ENCODE peak calls at places on chromosomes 5 and 9, in five cellular contexts. One of them, this sample, is unnamed.
A peak's percentile ranks its signal among the peaks of the same experiment; 100 is the strongest.

GRCh38 chr5:2700876-2701275 is 50.6 kb downstream of the IRX2 start:
- DNase-seq in neuronal stem cell: no peak
- DNase-seq in HepG2: no peak
- DNase-seq in astrocyte: no peak
- DNase-seq in GM23248: no peak
- DNase-seq in this sample: no peak

GRCh38 chr5:133799556-133799955 is 168.9 kb downstream of the C5orf15 start:
- DNase-seq in neuronal stem cell: no peak
- DNase-seq in HepG2: no peak
- DNase-seq in astrocyte: no peak
- DNase-seq in GM23248: no peak
- DNase-seq in this sample: no peak

GRCh38 chr9:7284517-7284916 is 515.1 kb downstream of the DMAC1 start:
- DNase-seq in neuronal stem cell: no peak
- DNase-seq in HepG2: no peak
- DNase-seq in astrocyte: no peak
- DNase-seq in GM23248: no peak
- DNase-seq in this sample: no peak

GRCh38 chr9:38432922-38433510 is 8.8 kb upstream of the IGFBPL1 start:
- DNase-seq in neuronal stem cell: no peak
- DNase-seq in HepG2: peak; percentile 43
- DNase-seq in astrocyte: peak; percentile 22
- DNase-seq in GM23248: peak; percentile 51
- DNase-seq in this sample: peak; percentile 23

GRCh38 chr5:138241688-138242547 is 28.8 kb upstream of the CDC23 start:
- DNase-seq in neuronal stem cell: peak; percentile 39
- DNase-seq in HepG2: peak; percentile 15
- DNase-seq in astrocyte: peak; percentile 11
- DNase-seq in GM23248: peak; percentile 57
- DNase-seq in this sample: no peak

GRCh38 chr9:109198736-109199384 is 31.8 kb upstream of the FRRS1L start:
- DNase-seq in neuronal stem cell: no peak
- DNase-seq in HepG2: no peak
- DNase-seq in astrocyte: no peak
- DNase-seq in GM23248: no peak
- DNase-seq in this sample: no peak

GRCh38 chr9:91151014-91151740 is 210.5 kb downstream of the AUH start:
- DNase-seq in neuronal stem cell: no peak
- DNase-seq in HepG2: no peak
- DNase-seq in astrocyte: peak; percentile 96
- DNase-seq in GM23248: peak; percentile 79
- DNase-seq in this sample: peak; percentile 48

GRCh38 chr5:142981475-142981874 is 211.3 kb downstream of the ARHGAP26 start:
- DNase-seq in neuronal stem cell: no peak
- DNase-seq in HepG2: no peak
- DNase-seq in astrocyte: no peak
- DNase-seq in GM23248: peak; percentile 33
- DNase-seq in this sample: no peak

GRCh38 chr9:35856882-35857281 is 13.3 kb downstream of the OR13J1 start:
- DNase-seq in neuronal stem cell: no peak
- DNase-seq in HepG2: no peak
- DNase-seq in astrocyte: no peak
- DNase-seq in GM23248: no peak
- DNase-seq in this sample: no peak

GRCh38 chr5:123673107-123673506 is 161.1 kb downstream of the CSNK1G3 start:
- DNase-seq in neuronal stem cell: no peak
- DNase-seq in HepG2: peak; percentile 9
- DNase-seq in astrocyte: no peak
- DNase-seq in GM23248: peak; percentile 1
- DNase-seq in this sample: no peak

GRCh38 chr5:51517854-51518253 is 134.6 kb downstream of the ISL1 start:
- DNase-seq in neuronal stem cell: no peak
- DNase-seq in HepG2: no peak
- DNase-seq in astrocyte: no peak
- DNase-seq in GM23248: no peak
- DNase-seq in this sample: no peak

GRCh38 chr5:37906416-37906815 is 66.6 kb upstream of the GDNF start:
- DNase-seq in neuronal stem cell: no peak
- DNase-seq in HepG2: no peak
- DNase-seq in astrocyte: no peak
- DNase-seq in GM23248: no peak
- DNase-seq in this sample: no peak

GRCh38 chr5:153276151-153276550 is 214.3 kb upstream of the GRIA1 start:
- DNase-seq in neuronal stem cell: peak; percentile 74
- DNase-seq in HepG2: peak; percentile 2
- DNase-seq in astrocyte: peak; percentile 16
- DNase-seq in GM23248: peak; percentile 48
- DNase-seq in this sample: peak; percentile 55

GRCh38 chr5:321726-322251 is 275 bp downstream of the AHRR start:
- DNase-seq in neuronal stem cell: no peak
- DNase-seq in HepG2: no peak
- DNase-seq in astrocyte: no peak
- DNase-seq in GM23248: peak; percentile 47
- DNase-seq in this sample: no peak

GRCh38 chr5:36492998-36493655 is 113.3 kb upstream of the SLC1A3 start:
- DNase-seq in neuronal stem cell: no peak
- DNase-seq in HepG2: no peak
- DNase-seq in astrocyte: peak; percentile 78
- DNase-seq in GM23248: peak; percentile 46
- DNase-seq in this sample: no peak

GRCh38 chr9:10265102-10265708 is 347.6 kb downstream of the PTPRD start:
- DNase-seq in neuronal stem cell: no peak
- DNase-seq in HepG2: no peak
- DNase-seq in astrocyte: peak; percentile 84
- DNase-seq in GM23248: peak; percentile 33
- DNase-seq in this sample: no peak

GRCh38 chr9:132513416-132513815 is 69.0 kb upstream of the BARHL1 start:
- DNase-seq in neuronal stem cell: no peak
- DNase-seq in HepG2: no peak
- DNase-seq in astrocyte: no peak
- DNase-seq in GM23248: no peak
- DNase-seq in this sample: no peak

GRCh38 chr9:132514821-132515220 is 67.6 kb upstream of the BARHL1 start:
- DNase-seq in neuronal stem cell: no peak
- DNase-seq in HepG2: no peak
- DNase-seq in astrocyte: no peak
- DNase-seq in GM23248: no peak
- DNase-seq in this sample: no peak

GRCh38 chr9:132516301-132516700 is 66.1 kb upstream of the BARHL1 start:
- DNase-seq in neuronal stem cell: no peak
- DNase-seq in HepG2: no peak
- DNase-seq in astrocyte: no peak
- DNase-seq in GM23248: no peak
- DNase-seq in this sample: no peak

GRCh38 chr9:132516911-132517310 is 65.5 kb upstream of the BARHL1 start:
- DNase-seq in neuronal stem cell: no peak
- DNase-seq in HepG2: no peak
- DNase-seq in astrocyte: no peak
- DNase-seq in GM23248: no peak
- DNase-seq in this sample: no peak

DNA sequence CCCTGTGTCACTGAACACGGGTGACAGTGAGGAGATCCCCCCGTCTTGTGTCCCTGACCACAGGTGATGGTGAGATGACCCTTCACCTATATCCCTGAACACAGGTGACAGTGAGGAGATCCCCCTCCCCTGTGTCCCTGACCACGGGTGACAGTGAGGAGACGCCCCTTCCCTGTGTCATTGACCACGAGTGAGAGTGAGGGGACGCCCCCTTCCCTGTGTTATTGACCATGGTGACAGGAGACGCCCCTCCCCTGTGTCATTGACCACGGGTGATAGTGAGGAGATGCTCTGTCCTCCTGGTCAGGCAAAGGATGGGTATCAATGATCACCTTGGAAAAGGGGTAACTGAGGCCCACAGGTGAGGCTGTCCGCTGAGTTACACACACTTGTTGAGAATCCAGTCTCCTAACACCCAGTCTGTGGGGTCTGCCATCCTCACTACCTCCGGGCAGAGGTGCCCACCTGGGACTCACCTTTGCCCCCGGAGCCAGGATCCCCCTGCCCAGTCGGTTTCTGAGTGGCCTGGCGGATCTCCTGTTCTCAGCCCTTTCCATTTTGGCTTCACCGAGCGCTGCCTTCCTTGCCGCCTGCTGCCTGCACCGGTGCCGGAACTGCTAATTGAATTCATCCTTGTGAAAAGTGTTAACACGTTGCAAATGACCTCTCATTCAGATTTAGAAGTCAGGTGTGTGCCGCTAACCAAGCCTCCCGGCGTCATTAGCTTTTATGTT is 68.2 kb upstream of the BARHL1 start:
- DNase-seq in neuronal stem cell: no peak
- DNase-seq in HepG2: no peak
- DNase-seq in astrocyte: no peak
- DNase-seq in GM23248: no peak
- DNase-seq in this sample: no peak
- H2AFZ ChIP-seq in neuronal stem cell: no peak overlapping the region
- H2AFZ ChIP-seq in HepG2: no peak overlapping the region
- H2AFZ ChIP-seq in astrocyte: no peak overlapping the region
- H2AFZ ChIP-seq in GM23248: no peak overlapping the region
- H2AFZ ChIP-seq in this sample: no peak overlapping the region

GRCh38 chr5:144352318-144352717 is 181.6 kb downstream of the KCTD16 start:
- DNase-seq in neuronal stem cell: no peak
- DNase-seq in HepG2: no peak
- DNase-seq in astrocyte: no peak
- DNase-seq in GM23248: no peak
- DNase-seq in this sample: no peak
- H2AFZ ChIP-seq in neuronal stem cell: no peak overlapping the region
- H2AFZ ChIP-seq in HepG2: no peak overlapping the region
- H2AFZ ChIP-seq in astrocyte: no peak overlapping the region
- H2AFZ ChIP-seq in GM23248: no peak overlapping the region
- H2AFZ ChIP-seq in this sample: no peak overlapping the region

GRCh38 chr9:107280543-107280942 is 2.5 kb upstream of the RAD23B start:
- DNase-seq in neuronal stem cell: no peak
- DNase-seq in HepG2: no peak
- DNase-seq in astrocyte: no peak
- DNase-seq in GM23248: peak; percentile 69
- DNase-seq in this sample: no peak

GRCh38 chr9:107282268-107282667 is 811 bp upstream of the RAD23B start:
- DNase-seq in neuronal stem cell: no peak
- DNase-seq in HepG2: no peak
- DNase-seq in astrocyte: no peak
- DNase-seq in GM23248: no peak
- DNase-seq in this sample: no peak

GRCh38 chr9:107282759-107283620 is at the start of gene RAD23B:
- DNase-seq in neuronal stem cell: peak; percentile 98
- DNase-seq in HepG2: peak; percentile 94
- DNase-seq in astrocyte: peak; percentile 93
- DNase-seq in GM23248: peak; percentile 99
- DNase-seq in this sample: peak; percentile 96

GRCh38 chr9:107279084-107279483 is 4.0 kb upstream of the RAD23B start:
- DNase-seq in neuronal stem cell: no peak
- DNase-seq in HepG2: no peak
- DNase-seq in astrocyte: no peak
- DNase-seq in GM23248: no peak
- DNase-seq in this sample: no peak

GRCh38 chr9:107281164-107281563 is 1.9 kb upstream of the RAD23B start:
- DNase-seq in neuronal stem cell: no peak
- DNase-seq in HepG2: no peak
- DNase-seq in astrocyte: no peak
- DNase-seq in GM23248: no peak
- DNase-seq in this sample: no peak
- H2AFZ ChIP-seq in neuronal stem cell: no peak overlapping the region
- H2AFZ ChIP-seq in HepG2: no peak overlapping the region
- H2AFZ ChIP-seq in astrocyte: no peak overlapping the region
- H2AFZ ChIP-seq in GM23248: no peak overlapping the region
- H2AFZ ChIP-seq in this sample: no peak overlapping the region

DNA sequence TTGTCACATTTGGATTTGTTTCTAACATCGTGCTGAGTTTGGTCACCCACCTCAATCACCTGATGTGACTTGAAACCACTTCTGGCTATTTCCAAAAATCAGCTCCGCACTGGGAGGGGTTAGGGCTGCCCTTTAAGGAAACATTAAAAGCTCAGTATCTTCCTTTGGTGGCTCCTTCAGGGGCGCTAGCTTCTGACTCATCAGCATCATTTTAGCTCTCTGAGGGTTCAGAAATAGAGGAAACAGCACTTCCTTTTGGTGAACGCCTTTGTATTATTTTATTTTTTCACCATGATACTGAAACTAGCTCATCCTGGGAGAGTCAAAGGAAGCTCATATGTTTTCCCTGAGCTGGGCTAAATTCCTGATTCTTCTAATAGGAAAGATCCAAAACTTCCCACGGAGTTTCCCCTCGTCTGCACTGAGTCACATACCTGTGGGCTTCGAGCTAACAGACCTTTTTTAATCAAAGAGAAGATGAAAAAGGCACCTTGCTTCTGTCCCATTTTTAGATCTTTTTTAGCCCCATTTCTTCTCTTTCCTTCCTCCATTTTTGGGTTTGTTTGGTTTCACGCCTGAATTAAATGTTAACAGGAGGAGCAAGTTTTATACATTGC is 48.2 kb downstream of the ROPN1L start:
- DNase-seq in neuronal stem cell: no peak
- DNase-seq in HepG2: no peak
- DNase-seq in astrocyte: no peak
- DNase-seq in GM23248: peak; percentile 58
- DNase-seq in this sample: no peak
- H2AFZ ChIP-seq in neuronal stem cell: no peak overlapping the region
- H2AFZ ChIP-seq in HepG2: no peak overlapping the region
- H2AFZ ChIP-seq in astrocyte: no peak overlapping the region
- H2AFZ ChIP-seq in GM23248: peak overlapping the region; percentile 17
- H2AFZ ChIP-seq in this sample: no peak overlapping the region

This sample was measured in DND-41.